ENCODE peak calls at places on chromosome 6, in six cellular contexts. One of them, this sample, is unnamed.

GRCh38 chr6:125950293-125950692 is 6.3 kb upstream of the HINT3 start:
- DNase-seq in bronchial epithelial cell: peak
- DNase-seq in BJ: peak
- DNase-seq in astrocyte: peak
- DNase-seq in pancreas: no peak
- DNase-seq in CD8-positive, alpha-beta T cell: no peak
- DNase-seq in this sample: peak

GRCh38 chr6:156720739-156721714 is 56.2 kb upstream of the ARID1B start:
- DNase-seq in pancreas: peak
- DNase-seq in CD8-positive, alpha-beta T cell: no peak
- DNase-seq in astrocyte: no peak
- DNase-seq in bronchial epithelial cell: peak
- DNase-seq in BJ: no peak
- DNase-seq in this sample: peak

GRCh38 chr6:25085761-25086160 is 150.0 kb upstream of the RIPOR2 start:
- DNase-seq in astrocyte: no peak
- DNase-seq in CD8-positive, alpha-beta T cell: no peak
- DNase-seq in bronchial epithelial cell: no peak
- DNase-seq in pancreas: no peak
- DNase-seq in BJ: no peak
- DNase-seq in this sample: no peak

GRCh38 chr6:137223370-137224131 is 4.4 kb upstream of the IFNGR1 start:
- DNase-seq in BJ: no peak
- DNase-seq in CD8-positive, alpha-beta T cell: no peak
- DNase-seq in bronchial epithelial cell: peak
- DNase-seq in pancreas: peak
- DNase-seq in astrocyte: peak
- DNase-seq in this sample: peak

GRCh38 chr6:113690255-113690956 is 166.7 kb upstream of the MARCKS start:
- DNase-seq in bronchial epithelial cell: peak
- DNase-seq in astrocyte: peak
- DNase-seq in BJ: no peak
- DNase-seq in CD8-positive, alpha-beta T cell: no peak
- DNase-seq in pancreas: no peak
- DNase-seq in this sample: peak

GRCh38 chr6:55774542-55775318 is 100.7 kb downstream of the BMP5 start:
- DNase-seq in CD8-positive, alpha-beta T cell: no peak
- DNase-seq in pancreas: no peak
- DNase-seq in bronchial epithelial cell: no peak
- DNase-seq in astrocyte: no peak
- DNase-seq in BJ: no peak
- DNase-seq in this sample: no peak

GRCh38 chr6:55578537-55579363 is at the start of gene HMGCLL1:
- DNase-seq in pancreas: peak
- DNase-seq in bronchial epithelial cell: peak
- DNase-seq in CD8-positive, alpha-beta T cell: no peak
- DNase-seq in astrocyte: no peak
- DNase-seq in BJ: no peak
- DNase-seq in this sample: peak

GRCh38 chr6:91852232-91852631 is 1265.4 kb upstream of the MAP3K7 start:
- DNase-seq in astrocyte: no peak
- DNase-seq in pancreas: no peak
- DNase-seq in CD8-positive, alpha-beta T cell: no peak
- DNase-seq in bronchial epithelial cell: no peak
- DNase-seq in BJ: no peak
- DNase-seq in this sample: no peak

GRCh38 chr6:37435816-37436215 is 2.8 kb downstream of the CMTR1 start:
- DNase-seq in BJ: no peak
- DNase-seq in CD8-positive, alpha-beta T cell: no peak
- DNase-seq in astrocyte: no peak
- DNase-seq in pancreas: no peak
- DNase-seq in bronchial epithelial cell: no peak
- DNase-seq in this sample: no peak
- TF ChIP-seq CTCF in BJ: no peak
- TF ChIP-seq CTCF in CD8-positive, alpha-beta T cell: no peak
- TF ChIP-seq CTCF in astrocyte: no peak
- TF ChIP-seq CTCF in pancreas: no peak
- TF ChIP-seq CTCF in bronchial epithelial cell: no peak
- TF ChIP-seq CTCF in this sample: no peak

GRCh38 chr6:1554241-1554880 is 55.4 kb upstream of the FOXC1 start:
- DNase-seq in pancreas: no peak
- DNase-seq in BJ: no peak
- DNase-seq in bronchial epithelial cell: no peak
- DNase-seq in CD8-positive, alpha-beta T cell: no peak
- DNase-seq in astrocyte: no peak
- DNase-seq in this sample: no peak
- H3K4me3 ChIP-seq in pancreas: peak
- H3K4me3 ChIP-seq in BJ: peak
- H3K4me3 ChIP-seq in bronchial epithelial cell: peak
- H3K4me3 ChIP-seq in CD8-positive, alpha-beta T cell: peak
- H3K4me3 ChIP-seq in astrocyte: peak
- H3K4me3 ChIP-seq in this sample: peak

GRCh38 chr6:161673026-161673425 is 399.2 kb upstream of the AGPAT4 start:
- DNase-seq in BJ: no peak
- DNase-seq in CD8-positive, alpha-beta T cell: no peak
- DNase-seq in bronchial epithelial cell: no peak
- DNase-seq in astrocyte: no peak
- DNase-seq in pancreas: no peak
- DNase-seq in this sample: no peak
- TF ChIP-seq CTCF in BJ: no peak
- TF ChIP-seq CTCF in CD8-positive, alpha-beta T cell: no peak
- TF ChIP-seq CTCF in bronchial epithelial cell: no peak
- TF ChIP-seq CTCF in astrocyte: no peak
- TF ChIP-seq CTCF in pancreas: no peak
- TF ChIP-seq CTCF in this sample: no peak

DNA sequence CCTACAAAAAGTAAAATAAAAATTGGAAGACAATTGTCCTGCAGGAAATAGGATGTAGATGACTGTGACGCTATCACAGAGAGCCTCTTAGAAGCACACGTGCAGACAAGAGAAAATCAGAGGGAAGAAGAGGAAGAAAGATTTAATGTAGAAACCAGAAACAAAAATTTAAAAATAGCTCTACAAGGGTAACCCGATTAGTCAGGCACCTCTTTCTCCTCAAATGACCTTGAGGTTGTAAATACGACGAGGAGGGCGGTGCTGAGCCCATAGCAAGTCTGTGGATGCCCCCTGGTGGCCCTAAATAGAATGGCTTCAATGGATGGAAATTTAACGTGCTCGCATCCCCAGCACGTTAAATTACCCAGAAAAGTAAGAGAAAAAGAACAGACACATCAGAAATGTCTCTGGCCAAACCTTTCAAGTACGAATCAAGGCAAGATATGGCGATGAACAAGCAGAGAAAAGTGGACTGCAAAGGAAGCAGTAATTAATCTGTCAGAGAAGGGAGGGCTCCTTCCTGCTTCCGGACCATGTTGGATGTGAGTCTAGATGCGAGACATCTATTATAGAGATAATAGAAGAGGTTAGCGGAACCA is 4.2 kb upstream of the PRPH2 start:
- DNase-seq in BJ: peak
- DNase-seq in CD8-positive, alpha-beta T cell: peak
- DNase-seq in astrocyte: peak
- DNase-seq in bronchial epithelial cell: peak
- DNase-seq in pancreas: peak
- DNase-seq in this sample: peak
- H3K4me3 ChIP-seq in BJ: peak
- H3K4me3 ChIP-seq in CD8-positive, alpha-beta T cell: peak
- H3K4me3 ChIP-seq in astrocyte: peak
- H3K4me3 ChIP-seq in bronchial epithelial cell: peak
- H3K4me3 ChIP-seq in pancreas: peak
- H3K4me3 ChIP-seq in this sample: peak

GRCh38 chr6:106882601-106883518 is 91.7 kb downstream of the CD24 start:
- DNase-seq in astrocyte: no peak
- DNase-seq in CD8-positive, alpha-beta T cell: no peak
- DNase-seq in bronchial epithelial cell: peak
- DNase-seq in BJ: no peak
- DNase-seq in pancreas: peak
- DNase-seq in this sample: peak

GRCh38 chr6:106885659-106886058 is 88.9 kb downstream of the CD24 start:
- DNase-seq in BJ: no peak
- DNase-seq in astrocyte: no peak
- DNase-seq in CD8-positive, alpha-beta T cell: no peak
- DNase-seq in pancreas: no peak
- DNase-seq in bronchial epithelial cell: peak
- DNase-seq in this sample: peak

GRCh38 chr6:106882133-106882532 is 92.4 kb downstream of the CD24 start:
- DNase-seq in pancreas: no peak
- DNase-seq in bronchial epithelial cell: no peak
- DNase-seq in CD8-positive, alpha-beta T cell: no peak
- DNase-seq in BJ: no peak
- DNase-seq in astrocyte: no peak
- DNase-seq in this sample: peak

GRCh38 chr6:106884576-106884975 is 90.0 kb downstream of the CD24 start:
- DNase-seq in bronchial epithelial cell: no peak
- DNase-seq in astrocyte: no peak
- DNase-seq in pancreas: no peak
- DNase-seq in BJ: no peak
- DNase-seq in CD8-positive, alpha-beta T cell: no peak
- DNase-seq in this sample: no peak

DNA sequence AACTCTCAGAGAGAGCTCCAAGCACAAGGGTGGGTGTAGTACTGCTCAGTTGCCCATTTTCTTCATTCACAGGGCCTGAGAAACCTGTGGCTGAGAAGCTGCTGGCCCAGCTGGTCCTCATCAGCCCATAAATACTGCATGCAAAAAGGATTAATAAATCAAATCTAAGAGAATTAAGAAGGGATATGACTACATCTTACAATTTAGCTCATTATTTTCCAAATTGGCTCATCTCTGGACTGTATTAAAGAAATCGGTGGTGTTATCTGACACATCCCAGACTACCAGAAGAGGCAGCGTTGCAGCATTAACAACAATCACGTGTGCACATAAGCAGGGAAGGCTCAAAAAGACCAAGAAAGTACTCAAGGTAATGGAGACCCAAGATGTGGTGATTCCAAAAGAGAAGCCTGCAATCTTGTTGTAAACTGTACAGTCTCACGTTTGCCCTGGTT is 90.7 kb downstream of the CD24 start:
- DNase-seq in CD8-positive, alpha-beta T cell: no peak
- DNase-seq in pancreas: no peak
- DNase-seq in astrocyte: no peak
- DNase-seq in BJ: no peak
- DNase-seq in bronchial epithelial cell: peak
- DNase-seq in this sample: peak
- TF ChIP-seq CTCF in CD8-positive, alpha-beta T cell: no peak
- TF ChIP-seq CTCF in pancreas: no peak
- TF ChIP-seq CTCF in astrocyte: no peak
- TF ChIP-seq CTCF in BJ: no peak
- TF ChIP-seq CTCF in bronchial epithelial cell: no peak
- TF ChIP-seq CTCF in this sample: peak

DNA sequence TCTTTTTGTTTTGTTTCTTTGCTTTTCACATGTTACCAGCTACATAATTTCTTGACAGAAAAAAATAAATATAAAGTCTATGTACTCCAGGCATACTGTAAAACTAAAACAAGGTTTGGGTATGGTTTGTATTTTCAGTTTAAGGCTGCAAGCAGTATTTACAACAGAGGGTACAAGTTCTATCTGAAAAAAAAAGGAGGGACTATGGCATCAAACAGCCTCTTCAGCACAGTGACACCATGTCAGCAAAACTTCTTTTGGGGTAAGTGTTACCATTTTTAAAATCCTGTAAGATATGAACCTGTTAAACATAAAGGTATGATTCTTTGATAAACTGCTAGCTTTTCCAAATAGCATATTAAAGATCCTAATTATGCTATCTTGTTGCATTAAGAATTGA is 393 bp downstream of the RUNX2 start:
- DNase-seq in astrocyte: peak
- DNase-seq in pancreas: no peak
- DNase-seq in BJ: no peak
- DNase-seq in CD8-positive, alpha-beta T cell: no peak
- DNase-seq in bronchial epithelial cell: no peak
- DNase-seq in this sample: no peak
- H3K4me3 ChIP-seq in astrocyte: peak
- H3K4me3 ChIP-seq in pancreas: no peak
- H3K4me3 ChIP-seq in BJ: no peak
- H3K4me3 ChIP-seq in CD8-positive, alpha-beta T cell: peak
- H3K4me3 ChIP-seq in bronchial epithelial cell: no peak
- H3K4me3 ChIP-seq in this sample: no peak